ENCODE peak calls at places on chromosomes 4 and X, in five cellular contexts. One of them, this sample, is unnamed.

GRCh38 chr4:123055943-123056342 is 133.5 kb upstream of the NUDT6 start:
- DNase-seq in lower leg skin: no peak
- DNase-seq in spleen: no peak
- DNase-seq in transverse colon: no peak
- DNase-seq in K562: no peak
- DNase-seq in this sample: no peak

GRCh38 chrX:13396887-13397286 is 77.0 kb upstream of the ATXN3L start:
- DNase-seq in K562: no peak
- DNase-seq in transverse colon: no peak
- DNase-seq in spleen: no peak
- DNase-seq in lower leg skin: no peak
- DNase-seq in this sample: no peak

GRCh38 chr4:11669156-11669555 is 240.5 kb upstream of the HS3ST1 start:
- DNase-seq in transverse colon: no peak
- DNase-seq in spleen: no peak
- DNase-seq in K562: no peak
- DNase-seq in lower leg skin: no peak
- DNase-seq in this sample: no peak

GRCh38 chr4:82489076-82489475 is 58.7 kb downstream of the ENOPH1 start:
- DNase-seq in transverse colon: no peak
- DNase-seq in K562: no peak
- DNase-seq in lower leg skin: no peak
- DNase-seq in spleen: no peak
- DNase-seq in this sample: no peak

GRCh38 chr4:76179398-76180318 is 31.5 kb upstream of the NUP54 start:
- DNase-seq in spleen: peak
- DNase-seq in transverse colon: peak
- DNase-seq in lower leg skin: peak
- DNase-seq in K562: peak
- DNase-seq in this sample: peak

GRCh38 chr4:742742-743311 is 37.2 kb downstream of the PCGF3 start:
- DNase-seq in transverse colon: peak
- DNase-seq in K562: peak
- DNase-seq in lower leg skin: no peak
- DNase-seq in spleen: peak
- DNase-seq in this sample: no peak

GRCh38 chrX:108090474-108091265 is 672 bp downstream of the PSMD10 start:
- DNase-seq in spleen: no peak
- DNase-seq in lower leg skin: no peak
- DNase-seq in K562: no peak
- DNase-seq in transverse colon: no peak
- DNase-seq in this sample: no peak

GRCh38 chr4:37682701-37683401 is 3.3 kb downstream of the RELL1 start:
- DNase-seq in K562: no peak
- DNase-seq in spleen: no peak
- DNase-seq in transverse colon: no peak
- DNase-seq in lower leg skin: no peak
- DNase-seq in this sample: no peak

GRCh38 chr4:89496851-89497250 is 189.3 kb upstream of the GPRIN3 start:
- DNase-seq in spleen: no peak
- DNase-seq in K562: no peak
- DNase-seq in lower leg skin: no peak
- DNase-seq in transverse colon: no peak
- DNase-seq in this sample: no peak

GRCh38 chr4:99710681-99711345 is 53.2 kb upstream of the C4orf54 start:
- DNase-seq in spleen: no peak
- DNase-seq in lower leg skin: no peak
- DNase-seq in transverse colon: no peak
- DNase-seq in K562: no peak
- DNase-seq in this sample: no peak

GRCh38 chr4:76090241-76090691 is 15.8 kb downstream of the ART3 start:
- DNase-seq in K562: peak
- DNase-seq in transverse colon: no peak
- DNase-seq in spleen: no peak
- DNase-seq in lower leg skin: no peak
- DNase-seq in this sample: no peak

GRCh38 chr4:129822708-129823504 is 727.0 kb downstream of the C4orf33 start:
- DNase-seq in transverse colon: no peak
- DNase-seq in lower leg skin: no peak
- DNase-seq in K562: no peak
- DNase-seq in spleen: no peak
- DNase-seq in this sample: no peak

GRCh38 chr4:62522273-62522672 is 1322.1 kb downstream of the ADGRL3 start:
- DNase-seq in transverse colon: no peak
- DNase-seq in spleen: no peak
- DNase-seq in K562: no peak
- DNase-seq in lower leg skin: no peak
- DNase-seq in this sample: no peak

GRCh38 chr4:41722171-41722570 is 26.4 kb downstream of the PHOX2B start:
- DNase-seq in K562: no peak
- DNase-seq in transverse colon: no peak
- DNase-seq in lower leg skin: no peak
- DNase-seq in spleen: no peak
- DNase-seq in this sample: no peak

GRCh38 chrX:137926090-137926489 is 360.2 kb downstream of the ZIC3 start:
- DNase-seq in spleen: no peak
- DNase-seq in transverse colon: no peak
- DNase-seq in lower leg skin: no peak
- DNase-seq in K562: no peak
- DNase-seq in this sample: no peak

GRCh38 chrX:150366951-150367545 is 3.9 kb downstream of the MAMLD1 start:
- DNase-seq in spleen: no peak
- DNase-seq in transverse colon: no peak
- DNase-seq in K562: no peak
- DNase-seq in lower leg skin: no peak
- DNase-seq in this sample: no peak

GRCh38 chrX:103254171-103254824 is 657 bp downstream of the TCEAL8 start:
- DNase-seq in spleen: peak
- DNase-seq in lower leg skin: no peak
- DNase-seq in K562: peak
- DNase-seq in transverse colon: peak
- DNase-seq in this sample: no peak

GRCh38 chr4:147498031-147498700 is 17.3 kb downstream of the EDNRA start:
- DNase-seq in spleen: no peak
- DNase-seq in transverse colon: no peak
- DNase-seq in lower leg skin: no peak
- DNase-seq in K562: no peak
- DNase-seq in this sample: no peak

GRCh38 chr4:77177196-77177595 is 20.2 kb downstream of the CCNG2 start:
- DNase-seq in transverse colon: no peak
- DNase-seq in K562: no peak
- DNase-seq in lower leg skin: no peak
- DNase-seq in spleen: no peak
- DNase-seq in this sample: no peak

GRCh38 chrX:64975491-64975890 is 759 bp downstream of the ZC4H2 start:
- DNase-seq in transverse colon: peak
- DNase-seq in K562: no peak
- DNase-seq in lower leg skin: no peak
- DNase-seq in spleen: peak
- DNase-seq in this sample: no peak

GRCh38 chr4:86358176-86358701 is 1.6 kb downstream of the MAPK10 start:
- DNase-seq in spleen: no peak
- DNase-seq in transverse colon: no peak
- DNase-seq in K562: no peak
- DNase-seq in lower leg skin: no peak
- DNase-seq in this sample: no peak

GRCh38 chrX:79325263-79325958 is 41.7 kb downstream of the ITM2A start:
- DNase-seq in K562: no peak
- DNase-seq in transverse colon: no peak
- DNase-seq in lower leg skin: no peak
- DNase-seq in spleen: peak
- DNase-seq in this sample: no peak

GRCh38 chrX:119604778-119605177 is 1.4 kb downstream of the NKRF start:
- DNase-seq in lower leg skin: no peak
- DNase-seq in spleen: no peak
- DNase-seq in K562: no peak
- DNase-seq in transverse colon: no peak
- DNase-seq in this sample: no peak

GRCh38 chrX:111646515-111646914 is 34.5 kb upstream of the ALG13 start:
- DNase-seq in K562: no peak
- DNase-seq in spleen: no peak
- DNase-seq in transverse colon: no peak
- DNase-seq in lower leg skin: no peak
- DNase-seq in this sample: no peak

GRCh38 chrX:20215565-20215964 is 51.1 kb downstream of the RPS6KA3 start:
- DNase-seq in transverse colon: no peak
- DNase-seq in spleen: no peak
- DNase-seq in K562: no peak
- DNase-seq in lower leg skin: no peak
- DNase-seq in this sample: no peak

GRCh38 chr4:35734381-35735098 is 509.8 kb downstream of the ARAP2 start:
- DNase-seq in transverse colon: no peak
- DNase-seq in K562: no peak
- DNase-seq in spleen: no peak
- DNase-seq in lower leg skin: no peak
- DNase-seq in this sample: no peak

GRCh38 chr4:7111441-7111840 is 43.6 kb upstream of the GRPEL1 start:
- DNase-seq in spleen: no peak
- DNase-seq in lower leg skin: no peak
- DNase-seq in transverse colon: no peak
- DNase-seq in K562: no peak
- DNase-seq in this sample: no peak

GRCh38 chr4:11618666-11619282 is 190.1 kb upstream of the HS3ST1 start:
- DNase-seq in transverse colon: no peak
- DNase-seq in lower leg skin: no peak
- DNase-seq in spleen: no peak
- DNase-seq in K562: no peak
- DNase-seq in this sample: no peak

GRCh38 chr4:37762294-37763163 is 64.0 kb upstream of the PGM2 start:
- DNase-seq in lower leg skin: no peak
- DNase-seq in K562: no peak
- DNase-seq in spleen: no peak
- DNase-seq in transverse colon: no peak
- DNase-seq in this sample: no peak

GRCh38 chr4:123924536-123924935 is 527.9 kb downstream of the SPRY1 start:
- DNase-seq in K562: no peak
- DNase-seq in spleen: no peak
- DNase-seq in lower leg skin: no peak
- DNase-seq in transverse colon: no peak
- DNase-seq in this sample: no peak

GRCh38 chr4:65918217-65918616 is 247.9 kb upstream of the EPHA5 start:
- DNase-seq in transverse colon: no peak
- DNase-seq in K562: no peak
- DNase-seq in spleen: no peak
- DNase-seq in lower leg skin: no peak
- DNase-seq in this sample: no peak

GRCh38 chr4:156933633-156934258 is 37.9 kb downstream of the PDGFC start:
- DNase-seq in K562: no peak
- DNase-seq in transverse colon: no peak
- DNase-seq in spleen: no peak
- DNase-seq in lower leg skin: no peak
- DNase-seq in this sample: no peak
- TF ChIP-seq POLR2A in K562: no peak
- TF ChIP-seq POLR2A in transverse colon: no peak
- TF ChIP-seq POLR2A in spleen: no peak
- TF ChIP-seq POLR2A in lower leg skin: no peak
- TF ChIP-seq POLR2A in this sample: no peak

GRCh38 chrX:39162322-39162721 is 361.1 kb downstream of the MID1IP1 start:
- DNase-seq in spleen: peak
- DNase-seq in lower leg skin: peak
- DNase-seq in transverse colon: peak
- DNase-seq in K562: no peak
- DNase-seq in this sample: no peak
- H3K4me3 ChIP-seq in spleen: no peak
- H3K4me3 ChIP-seq in lower leg skin: no peak
- H3K4me3 ChIP-seq in transverse colon: peak
- H3K4me3 ChIP-seq in K562: no peak
- H3K4me3 ChIP-seq in this sample: peak

DNA sequence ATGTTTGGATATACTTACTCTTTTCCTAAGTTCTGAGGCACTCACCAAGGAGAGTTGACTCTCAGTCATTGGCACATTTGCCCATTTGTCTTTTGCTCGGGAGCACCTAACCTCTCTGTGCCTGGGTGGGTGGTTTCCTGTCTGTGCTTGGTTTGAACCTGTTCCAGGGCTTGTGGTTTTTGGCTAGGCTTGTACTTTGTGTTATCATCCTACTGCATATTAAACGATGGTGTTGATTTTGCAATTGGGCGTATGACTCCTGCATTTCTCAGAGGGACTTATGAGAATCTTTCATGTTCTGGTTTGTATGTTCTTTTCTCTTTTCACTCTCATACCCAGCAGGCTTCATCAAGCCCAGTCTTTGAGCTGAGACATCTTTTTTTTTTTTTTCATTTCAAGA is 161.7 kb downstream of the BTC start:
- DNase-seq in spleen: no peak
- DNase-seq in transverse colon: peak
- DNase-seq in lower leg skin: no peak
- DNase-seq in K562: no peak
- DNase-seq in this sample: no peak
- TF ChIP-seq POLR2A in spleen: no peak
- TF ChIP-seq POLR2A in transverse colon: no peak
- TF ChIP-seq POLR2A in lower leg skin: no peak
- TF ChIP-seq POLR2A in K562: no peak
- TF ChIP-seq POLR2A in this sample: no peak

DNA sequence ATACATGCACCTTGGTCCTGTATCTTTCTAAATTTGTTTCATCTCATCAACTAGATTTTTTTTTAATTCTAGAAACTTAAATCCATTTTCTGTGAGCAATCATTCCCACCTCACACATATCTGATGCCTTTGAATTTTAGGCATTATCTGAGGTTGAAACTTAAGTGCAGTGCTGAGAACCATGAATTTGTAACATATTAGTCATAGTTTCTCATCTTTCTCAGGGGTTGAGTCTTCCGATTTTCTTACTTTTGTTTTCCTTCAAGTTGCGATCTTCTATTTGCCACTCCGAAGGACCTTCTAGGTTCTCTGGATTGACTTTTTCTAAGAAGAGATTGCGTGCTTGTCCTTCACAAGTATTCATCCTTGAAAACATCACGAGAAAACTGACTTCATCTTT is 3.7 kb upstream of the NR0B1 start:
- DNase-seq in transverse colon: no peak
- DNase-seq in spleen: no peak
- DNase-seq in lower leg skin: no peak
- DNase-seq in K562: no peak
- DNase-seq in this sample: no peak
- H3K4me3 ChIP-seq in transverse colon: no peak
- H3K4me3 ChIP-seq in spleen: no peak
- H3K4me3 ChIP-seq in lower leg skin: no peak
- H3K4me3 ChIP-seq in K562: no peak
- H3K4me3 ChIP-seq in this sample: no peak

DNA sequence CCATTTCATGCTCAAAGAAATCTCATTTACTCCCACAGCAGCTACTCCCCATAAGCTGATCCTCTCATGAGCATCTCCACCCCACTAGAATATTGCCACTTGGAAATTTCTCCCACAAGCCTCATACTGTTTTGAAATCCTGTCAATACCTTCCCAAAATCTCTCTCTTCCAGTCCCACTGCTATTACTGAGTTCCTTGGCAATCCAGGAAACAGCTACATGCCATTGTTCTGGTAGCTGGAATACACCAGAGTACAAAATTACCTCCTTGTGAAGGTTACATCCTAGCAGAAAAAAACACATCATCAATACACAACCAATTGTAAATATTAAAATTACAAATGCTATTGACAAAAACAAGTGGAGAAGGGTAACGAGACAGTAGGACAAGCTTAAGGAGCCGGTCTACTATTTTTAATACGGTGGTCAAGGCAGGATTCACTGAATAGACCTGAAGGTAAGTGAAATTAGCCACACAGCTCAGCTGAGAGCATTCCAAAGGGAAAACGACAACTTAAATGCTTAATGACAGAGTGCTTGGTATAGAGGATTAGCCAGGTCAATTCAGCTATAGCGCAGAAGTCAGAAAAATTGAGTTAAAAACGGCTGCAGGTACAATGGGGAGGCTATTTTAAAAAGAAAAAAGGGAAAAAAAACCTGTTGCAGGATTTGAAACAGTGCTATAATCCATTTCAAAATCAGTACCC is 6.4 kb downstream of the RPL9 start:
- DNase-seq in K562: no peak
- DNase-seq in lower leg skin: no peak
- DNase-seq in spleen: no peak
- DNase-seq in transverse colon: no peak
- DNase-seq in this sample: no peak
- TF ChIP-seq POLR2A in K562: peak
- TF ChIP-seq POLR2A in lower leg skin: no peak
- TF ChIP-seq POLR2A in spleen: no peak
- TF ChIP-seq POLR2A in transverse colon: no peak
- TF ChIP-seq POLR2A in this sample: no peak